ENCODE peak calls at places on chromosomes 1 and 21, in nine cellular contexts. W, U, L, N, X, H, R, E and V are unnamed samples.

GRCh38 chr1:243713470-243714186 is 136.4 kb downstream of the AKT3 start:
- DNase-seq in W (no peak), U (no peak), L (no peak), N (peak), X (no peak), H (peak), R (peak), E (peak), V (peak)

GRCh38 chr1:23562138-23562819 is 3.0 kb upstream of the ID3 start:
- DNase-seq in W (no peak), U (peak), L (peak), N (peak), X (no peak), H (peak), R (peak), E (peak), V (peak)

GRCh38 chr1:208646431-208646830 is 402.2 kb upstream of the PLXNA2 start:
- DNase-seq in W (no peak), U (no peak), L (no peak), N (no peak), X (no peak), H (no peak), R (no peak), E (no peak), V (no peak)

GRCh38 chr1:30618335-30618747 is 105.0 kb downstream of the MATN1 start:
- DNase-seq in W (no peak), U (no peak), L (no peak), N (no peak), X (no peak), H (no peak), R (no peak), E (no peak), V (no peak)

GRCh38 chr1:30268923-30269666 is 454.3 kb downstream of the MATN1 start:
- DNase-seq in W (no peak), U (no peak), L (no peak), N (no peak), X (no peak), H (no peak), R (no peak), E (no peak), V (no peak)

GRCh38 chr1:153368477-153368876 is 6.9 kb downstream of the S100A12 start:
- DNase-seq in W (no peak), U (no peak), L (no peak), N (no peak), X (no peak), H (no peak), R (no peak), E (no peak), V (no peak)

GRCh38 chr1:162391790-162392563 is 10.4 kb downstream of the C1orf226 start:
- DNase-seq in W (no peak), U (no peak), L (peak), N (no peak), X (no peak), H (no peak), R (peak), E (peak), V (peak)

GRCh38 chr1:51543877-51544276 is 24.8 kb upstream of the EPS15 start:
- DNase-seq in W (no peak), U (no peak), L (no peak), N (no peak), X (no peak), H (no peak), R (no peak), E (no peak), V (no peak)

GRCh38 chr1:2611034-2611501 is 21.7 kb downstream of the MMEL1 start:
- DNase-seq in W (no peak), U (peak), L (no peak), N (no peak), X (no peak), H (no peak), R (peak), E (no peak), V (no peak)

GRCh38 chr1:186302378-186302920 is 72.6 kb downstream of the TPR start:
- DNase-seq in W (no peak), U (no peak), L (no peak), N (no peak), X (no peak), H (no peak), R (no peak), E (no peak), V (no peak)

GRCh38 chr21:42572906-42573495 is 59.3 kb downstream of the SLC37A1 start:
- DNase-seq in W (no peak), U (no peak), L (no peak), N (no peak), X (no peak), H (no peak), R (no peak), E (no peak), V (no peak)

GRCh38 chr1:119338757-119339156 is 29.8 kb upstream of the HAO2 start:
- DNase-seq in W (no peak), U (no peak), L (no peak), N (no peak), X (no peak), H (no peak), R (no peak), E (no peak), V (no peak)

GRCh38 chr1:245215071-245215470 is 60.3 kb downstream of the KIF26B start:
- DNase-seq in W (no peak), U (no peak), L (no peak), N (no peak), X (no peak), H (no peak), R (no peak), E (no peak), V (no peak)

GRCh38 chr1:171286032-171286705 is 27.8 kb upstream of the FMO4 start:
- DNase-seq in W (no peak), U (no peak), L (peak), N (no peak), X (no peak), H (no peak), R (peak), E (no peak), V (no peak)

GRCh38 chr1:47424336-47424982 is 8.4 kb downstream of the FOXE3 start:
- DNase-seq in W (no peak), U (no peak), L (peak), N (peak), X (no peak), H (no peak), R (peak), E (peak), V (peak)

GRCh38 chr1:35845766-35846165 is 37.2 kb upstream of the AGO1 start:
- DNase-seq in W (no peak), U (no peak), L (no peak), N (no peak), X (no peak), H (no peak), R (peak), E (no peak), V (peak)

GRCh38 chr1:235074335-235075120 is 54.1 kb downstream of the TOMM20 start:
- DNase-seq in W (no peak), U (peak), L (peak), N (no peak), X (peak), H (peak), R (peak), E (peak), V (no peak)

GRCh38 chr1:154534263-154534844 is 24.1 kb downstream of the UBE2Q1 start:
- DNase-seq in W (no peak), U (no peak), L (no peak), N (peak), X (no peak), H (no peak), R (peak), E (peak), V (peak)

GRCh38 chr21:35020446-35020845 is 28.7 kb downstream of the RUNX1 start:
- DNase-seq in W (no peak), U (no peak), L (no peak), N (no peak), X (no peak), H (no peak), R (no peak), E (no peak), V (no peak)

GRCh38 chr1:245156736-245157505 is 2.1 kb downstream of the KIF26B start:
- DNase-seq in W (no peak), U (no peak), L (peak), N (peak), X (no peak), H (no peak), R (peak), E (peak), V (peak)

GRCh38 chr1:221397141-221397540 is 344.7 kb downstream of the DUSP10 start:
- DNase-seq in W (no peak), U (no peak), L (no peak), N (no peak), X (no peak), H (no peak), R (no peak), E (no peak), V (no peak)